ENCODE peak calls at places on chromosome 4, in seven cellular contexts. R, H, T, C, L, Q and K are unnamed samples.

GRCh38 chr4:53579826-53580225 is 11.5 kb downstream of the LNX1 start:
- DNase-seq in T (no peak), C (no peak), R (no peak), L (no peak), Q (no peak), H (no peak), K (no peak)

GRCh38 chr4:71460368-71460767 is 121.5 kb downstream of the SLC4A4 start:
- DNase-seq in Q (no peak), T (no peak), H (no peak), L (no peak), C (no peak), R (no peak), K (no peak)

GRCh38 chr4:106707776-106708603 is 328.1 kb downstream of the DKK2 start:
- DNase-seq in H (no peak), R (peak; percentile 42), C (no peak), L (no peak), Q (no peak), T (no peak), K (no peak)

GRCh38 chr4:141153751-141154510 is 20.7 kb upstream of the RNF150 start:
- DNase-seq in L (no peak), R (no peak), C (no peak), T (no peak), Q (no peak), H (no peak), K (no peak)

GRCh38 chr4:123304151-123305021 is 92.2 kb upstream of the SPRY1 start:
- DNase-seq in Q (no peak), C (no peak), T (no peak), R (no peak), H (no peak), L (peak; percentile 15), K (peak; percentile 86)

GRCh38 chr4:74059161-74059829 is 20.8 kb upstream of the CXCL3 start:
- DNase-seq in R (no peak), T (no peak), Q (no peak), H (no peak), C (no peak), L (no peak), K (no peak)

GRCh38 chr4:87425711-87426110 is 3.3 kb downstream of the NUDT9 start:
- DNase-seq in L (no peak), C (no peak), Q (no peak), R (no peak), H (no peak), T (no peak), K (no peak)

GRCh38 chr4:54709281-54709854 is 51.6 kb downstream of the KIT start:
- DNase-seq in H (no peak), Q (no peak), R (no peak), T (no peak), C (no peak), L (no peak), K (peak; percentile 20)

GRCh38 chr4:75990129-75990528 is 616 bp downstream of the SDAD1 start:
- DNase-seq in R (no peak), L (no peak), T (no peak), C (no peak), Q (no peak), H (no peak), K (no peak)

GRCh38 chr4:93199492-93199891 is 629.1 kb upstream of the ATOH1 start:
- DNase-seq in R (no peak), L (no peak), H (peak; percentile 9), T (no peak), C (no peak), Q (no peak), K (peak; percentile 4)

GRCh38 chr4:176792348-176793059 is at the start of gene VEGFC:
- DNase-seq in Q (no peak), T (peak; percentile 22), C (no peak), L (no peak), R (peak; percentile 61), H (no peak), K (no peak)

GRCh38 chr4:64781737-64782326 is 372.6 kb upstream of the TECRL start:
- DNase-seq in Q (no peak), H (no peak), R (no peak), C (no peak), T (no peak), L (no peak), K (peak; percentile 76)

GRCh38 chr4:26032572-26033320 is 118.7 kb downstream of the SMIM20 start:
- DNase-seq in Q (no peak), H (no peak), R (no peak), C (peak; percentile 74), T (no peak), L (no peak), K (no peak)

GRCh38 chr4:145177906-145178538 is 2.4 kb downstream of the OTUD4 start:
- DNase-seq in R (no peak), T (no peak), C (no peak), L (no peak), Q (no peak), H (no peak), K (no peak)

GRCh38 chr4:174036111-174036510 is 247.4 kb downstream of the FBXO8 start:
- DNase-seq in C (no peak), L (no peak), R (no peak), Q (no peak), H (no peak), T (no peak), K (no peak)

GRCh38 chr4:87839309-87839946 is 6.7 kb downstream of the MEPE start:
- DNase-seq in R (no peak), H (no peak), Q (no peak), C (no peak), L (no peak), T (peak; percentile 22), K (peak; percentile 11)

GRCh38 chr4:94648699-94649098 is 109.1 kb upstream of the BMPR1B start:
- DNase-seq in Q (no peak), L (no peak), T (no peak), C (no peak), R (no peak), H (no peak), K (no peak)

GRCh38 chr4:174697896-174698295 is 131.2 kb downstream of the GLRA3 start:
- DNase-seq in L (no peak), Q (no peak), T (no peak), R (no peak), H (no peak), C (no peak), K (no peak)

GRCh38 chr4:73021634-73022033 is 47.9 kb downstream of the COX18 start:
- DNase-seq in L (no peak), Q (no peak), H (no peak), R (no peak), C (no peak), T (no peak), K (peak; percentile 41)

GRCh38 chr4:145546556-145546955 is 64.9 kb downstream of the SMAD1 start:
- DNase-seq in T (no peak), C (no peak), H (no peak), R (no peak), Q (no peak), L (no peak), K (no peak)

GRCh38 chr4:16199132-16199531 is 27.1 kb downstream of the TAPT1 start:
- DNase-seq in T (no peak), Q (no peak), C (no peak), H (no peak), R (no peak), L (no peak), K (peak; percentile 31)

GRCh38 chr4:152938237-152938969 is 2.3 kb downstream of the FHDC1 start:
- DNase-seq in H (no peak), R (no peak), Q (no peak), T (no peak), C (no peak), L (no peak), K (no peak)

GRCh38 chr4:134756456-134756855 is 554.9 kb upstream of the PABPC4L start:
- DNase-seq in Q (no peak), T (no peak), L (no peak), H (no peak), C (no peak), R (no peak), K (no peak)

GRCh38 chr4:38846015-38846414 is 10.6 kb downstream of the TLR6 start:
- DNase-seq in L (no peak), T (no peak), H (no peak), Q (no peak), C (no peak), R (no peak), K (no peak)

GRCh38 chr4:151691639-151692442 is 69.0 kb downstream of the GATB start:
- DNase-seq in L (no peak), Q (no peak), R (no peak), H (no peak), C (no peak), T (no peak), K (no peak)

GRCh38 chr4:136742330-136742729 is 790.0 kb downstream of the PCDH18 start:
- DNase-seq in H (no peak), T (no peak), C (no peak), Q (no peak), L (no peak), R (no peak), K (no peak)

GRCh38 chr4:8558080-8558960 is 21.9 kb upstream of the GPR78 start:
- DNase-seq in L (no peak), C (no peak), H (no peak), R (no peak), T (no peak), Q (no peak), K (no peak)
- H3K4me3 ChIP-seq in L (no peak overlapping the region), C (no peak overlapping the region), H (no peak overlapping the region), R (no peak overlapping the region), T (no peak overlapping the region), Q (no peak overlapping the region), K (no peak overlapping the region)

GRCh38 chr4:139764686-139765085 is 99.1 kb downstream of the MGST2 start:
- DNase-seq in R (no peak), C (no peak), Q (no peak), H (no peak), L (no peak), T (no peak), K (no peak)
- H3K4me3 ChIP-seq in R (no peak overlapping the region), C (no peak overlapping the region), Q (no peak overlapping the region), H (no peak overlapping the region), L (no peak overlapping the region), T (no peak overlapping the region), K (no peak overlapping the region)

GRCh38 chr4:158169931-158170690 is 2.7 kb downstream of the GASK1B start:
- DNase-seq in R (no peak), Q (no peak), H (no peak), T (no peak), L (no peak), C (no peak), K (no peak)

GRCh38 chr4:158171456-158171790 is 1.4 kb downstream of the GASK1B start:
- DNase-seq in L (no peak), C (no peak), Q (no peak), T (no peak), H (no peak), R (no peak), K (no peak)

GRCh38 chr4:158172196-158172557 is 648 bp downstream of the GASK1B start:
- DNase-seq in C (no peak), R (no peak), L (no peak), Q (no peak), T (no peak), H (no peak), K (no peak)

GRCh38 chr4:158170691-158171455 is 2.0 kb downstream of the GASK1B start:
- DNase-seq in T (peak; percentile 16), C (peak; percentile 90), R (peak; percentile 90), H (no peak), L (peak; percentile 11), Q (no peak), K (no peak)

GRCh38 chr4:158172558-158173258 is at the start of gene GASK1B:
- DNase-seq in T (peak; percentile 15), Q (no peak), H (peak; percentile 51), L (no peak), C (no peak), R (no peak), K (peak; percentile 26)
- H3K4me3 ChIP-seq in T (peak within 1 kb of the TSS; percentile 26), Q (no peak within 1 kb of the TSS), H (peak within 1 kb of the TSS; percentile 47), L (no peak within 1 kb of the TSS), C (no peak within 1 kb of the TSS), R (peak within 1 kb of the TSS; percentile 97), K (no peak within 1 kb of the TSS)

GRCh38 chr4:112910109-112910736 is 139.2 kb upstream of the ANK2 start:
- DNase-seq in H (peak; percentile 38), T (no peak), Q (no peak), R (no peak), L (no peak), C (no peak), K (no peak)
- H3K4me3 ChIP-seq in H (no peak overlapping the region), T (no peak overlapping the region), Q (no peak overlapping the region), R (peak overlapping the region; percentile 87), L (peak overlapping the region; percentile 35), C (no peak overlapping the region), K (no peak overlapping the region)